ENCODE peak calls at places on chromosomes 5 and 9, in nine cellular contexts. P is cardiac muscle cell, J is heart left ventricle, X is upper lobe of right lung, A is brain microvascular endothelial cell, S is fibroblast of lung, R is BJ, Q is lung, V is PC-9. B is an unnamed sample. For H3K27me3, the result is how much of the 10 kb centered on the place peaks cover.

GRCh38 chr5:111277061-111277460 is 52.9 kb downstream of the CAMK4 start:
- DNase-seq in P (no peak), J (no peak), X (no peak), A (no peak), S (no peak), R (no peak), Q (no peak), V (no peak), B (no peak)

GRCh38 chr9:22228542-22228941 is 218.1 kb upstream of the DMRTA1 start:
- DNase-seq in P (no peak), J (no peak), X (no peak), A (no peak), S (peak), R (no peak), Q (no peak), V (no peak), B (no peak)

GRCh38 chr9:127574089-127574921 is 37.8 kb upstream of the STXBP1 start:
- DNase-seq in P (no peak), J (no peak), X (peak), A (no peak), S (no peak), R (no peak), Q (peak), V (peak), B (no peak)

GRCh38 chr9:131475111-131475955 is 27.4 kb upstream of the POMT1 start:
- DNase-seq in P (no peak), J (no peak), X (peak), A (no peak), S (no peak), R (no peak), Q (no peak), V (no peak), B (no peak)

GRCh38 chr5:1652873-1653707 is 129.3 kb upstream of the LPCAT1 start:
- DNase-seq in P (no peak), J (peak), X (peak), A (no peak), S (no peak), R (no peak), Q (no peak), V (no peak), B (no peak)

GRCh38 chr9:130539473-130540223 is 39.7 kb upstream of the FUBP3 start:
- DNase-seq in P (no peak), J (no peak), X (no peak), A (peak), S (peak), R (no peak), Q (no peak), V (peak), B (peak)

GRCh38 chr5:56589486-56589870 is 225.9 kb upstream of the MAP3K1 start:
- DNase-seq in P (no peak), J (no peak), X (no peak), A (no peak), S (no peak), R (no peak), Q (no peak), V (no peak), B (no peak)

GRCh38 chr5:87277279-87277835 is 9.7 kb downstream of the RASA1 start:
- DNase-seq in P (no peak), J (no peak), X (no peak), A (no peak), S (no peak), R (no peak), Q (no peak), V (no peak), B (no peak)

DNA sequence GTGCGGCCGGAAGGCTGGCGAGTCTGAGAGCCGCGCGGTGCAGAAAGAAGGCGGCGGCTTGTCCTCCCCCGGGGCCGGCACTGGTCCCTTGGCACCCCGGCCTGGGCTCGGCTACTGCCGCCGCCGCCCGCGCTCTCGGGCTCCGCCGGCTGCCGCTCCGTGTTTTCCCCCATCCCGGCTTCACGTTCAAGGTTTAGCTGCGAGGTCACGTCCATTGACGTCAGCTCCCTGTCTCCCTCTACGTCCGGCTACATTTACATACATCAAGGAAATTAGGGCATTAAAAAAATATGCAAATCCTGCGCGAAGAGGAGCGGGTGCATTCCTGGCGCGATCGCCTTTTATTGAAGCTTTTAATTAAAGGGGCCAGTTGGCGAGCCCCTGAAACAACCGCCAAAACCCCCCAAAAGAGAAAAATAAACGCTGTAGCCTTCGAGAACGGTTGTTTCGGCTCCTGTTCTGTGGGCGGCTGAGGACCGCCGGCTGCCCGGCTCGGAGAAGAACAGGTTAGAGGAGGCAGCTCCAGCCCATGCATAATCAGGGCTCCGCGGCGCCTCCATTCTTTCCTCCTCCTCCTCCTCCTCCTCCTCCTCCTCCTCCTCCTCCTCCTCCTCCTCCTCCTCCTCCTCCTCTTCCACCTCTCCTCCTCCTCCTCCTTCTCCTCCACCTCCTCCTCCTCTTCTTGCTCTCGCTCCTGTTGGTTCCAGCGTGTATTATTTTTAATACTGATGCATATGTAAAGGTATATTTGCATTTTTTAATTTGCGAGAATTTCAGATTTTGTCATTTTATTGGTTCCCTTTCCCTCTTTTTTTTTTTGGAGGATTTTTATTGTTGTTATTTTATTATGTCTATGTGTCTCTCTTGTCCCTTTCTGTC is 207.0 kb downstream of the MEF2C start:
- DNase-seq in P (peak), J (no peak), X (peak), A (no peak), S (peak), R (no peak), Q (no peak), V (peak), B (no peak)
- H3K27me3 ChIP-seq in P (half or more), J (half or more), X (half or more), A (half or more), S (half or more), R (under half), Q (under half), V (under half), B (half or more)

GRCh38 chr5:54329731-54330709 is 19.6 kb upstream of the ARL15 start:
- DNase-seq in P (no peak), J (no peak), X (no peak), A (peak), S (peak), R (peak), Q (no peak), V (no peak), B (peak)
- TF ChIP-seq CTCF in P (no peak), J (no peak), X (no peak), A (no peak), S (no peak), R (no peak), Q (no peak), V (no peak), B (no peak)

GRCh38 chr5:134071850-134072207 is 42.7 kb upstream of the TCF7 start:
- DNase-seq in P (no peak), J (no peak), X (no peak), A (no peak), S (no peak), R (no peak), Q (no peak), V (no peak), B (no peak)

GRCh38 chr5:134070979-134071849 is 43.3 kb upstream of the TCF7 start:
- DNase-seq in P (peak), J (no peak), X (no peak), A (no peak), S (no peak), R (no peak), Q (no peak), V (peak), B (no peak)

GRCh38 chr5:134069553-134069952 is 44.9 kb upstream of the TCF7 start:
- DNase-seq in P (no peak), J (no peak), X (no peak), A (no peak), S (no peak), R (no peak), Q (no peak), V (no peak), B (no peak)

GRCh38 chr5:134072471-134073220 is 41.8 kb upstream of the TCF7 start:
- DNase-seq in P (no peak), J (no peak), X (no peak), A (no peak), S (no peak), R (no peak), Q (no peak), V (no peak), B (no peak)

DNA sequence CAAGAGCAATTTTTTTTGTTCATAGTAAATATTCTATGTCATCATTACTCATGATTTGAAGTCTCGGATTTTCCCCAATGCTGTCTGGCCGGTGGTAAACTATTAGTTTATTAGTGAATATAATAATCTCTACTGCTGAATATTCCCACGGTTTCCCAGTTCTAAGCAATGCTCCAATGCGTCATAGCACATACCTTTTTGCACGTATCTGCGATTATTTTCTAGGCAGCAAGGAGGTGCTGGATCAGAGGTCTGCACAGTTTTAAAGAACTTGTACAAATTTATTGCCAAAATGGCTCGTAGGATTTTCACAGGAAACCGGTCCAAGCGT is 43.9 kb upstream of the TCF7 start:
- DNase-seq in P (no peak), J (no peak), X (no peak), A (peak), S (no peak), R (no peak), Q (no peak), V (no peak), B (no peak)
- H3K4me3 ChIP-seq in P (peak), J (peak), X (peak), A (peak), S (peak), R (peak), Q (no peak), V (peak), B (peak)

DNA sequence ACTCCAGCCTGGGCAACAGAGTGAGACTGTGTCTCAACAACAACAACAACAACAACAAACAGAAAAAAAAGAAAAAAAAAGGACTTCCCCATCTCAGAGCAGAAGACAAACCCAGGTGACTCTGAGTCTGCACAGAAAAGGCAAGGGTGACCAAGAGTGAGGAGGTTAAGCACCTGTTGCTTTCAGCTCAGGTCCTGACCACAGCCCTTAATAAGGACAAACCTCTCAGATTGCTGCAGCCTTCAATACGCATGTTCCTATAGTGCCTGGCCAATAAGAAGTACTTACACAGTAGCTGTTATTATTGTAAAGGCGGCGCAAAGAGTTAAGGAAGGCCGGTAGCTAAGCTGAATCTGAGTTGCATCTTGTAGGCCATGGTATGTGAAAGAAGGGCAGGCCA is 102.3 kb upstream of the MSX2 start:
- DNase-seq in P (no peak), J (no peak), X (no peak), A (no peak), S (no peak), R (no peak), Q (no peak), V (no peak), B (no peak)
- H3K27me3 ChIP-seq in P (under half), J (under half), X (under half), A (under half), S (under half), R (under half), Q (under half), V (half or more), B (under half)

DNA sequence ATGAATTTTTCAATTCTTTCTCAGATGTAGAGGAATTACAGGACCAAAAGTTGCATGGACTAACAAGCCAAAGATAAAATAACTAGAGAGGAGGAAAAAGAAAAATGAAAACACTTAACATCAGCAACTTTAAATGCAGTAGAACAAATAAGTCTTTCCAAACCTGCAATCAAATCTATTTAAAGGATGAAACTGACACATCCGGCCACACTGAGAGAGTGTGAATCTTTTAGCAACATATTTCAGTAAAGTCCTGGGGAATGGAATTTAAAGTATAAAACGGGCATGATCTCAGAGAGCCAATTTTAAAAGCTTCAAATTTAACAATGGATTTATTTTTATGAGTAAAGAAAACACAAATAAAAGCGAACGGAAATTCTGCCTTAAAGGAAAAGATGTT is 17.1 kb downstream of the CAST start:
- DNase-seq in P (no peak), J (no peak), X (no peak), A (no peak), S (no peak), R (no peak), Q (no peak), V (no peak), B (no peak)
- TF ChIP-seq CTCF in P (no peak), J (no peak), X (no peak), A (no peak), S (no peak), R (no peak), Q (no peak), V (no peak), B (no peak)

DNA sequence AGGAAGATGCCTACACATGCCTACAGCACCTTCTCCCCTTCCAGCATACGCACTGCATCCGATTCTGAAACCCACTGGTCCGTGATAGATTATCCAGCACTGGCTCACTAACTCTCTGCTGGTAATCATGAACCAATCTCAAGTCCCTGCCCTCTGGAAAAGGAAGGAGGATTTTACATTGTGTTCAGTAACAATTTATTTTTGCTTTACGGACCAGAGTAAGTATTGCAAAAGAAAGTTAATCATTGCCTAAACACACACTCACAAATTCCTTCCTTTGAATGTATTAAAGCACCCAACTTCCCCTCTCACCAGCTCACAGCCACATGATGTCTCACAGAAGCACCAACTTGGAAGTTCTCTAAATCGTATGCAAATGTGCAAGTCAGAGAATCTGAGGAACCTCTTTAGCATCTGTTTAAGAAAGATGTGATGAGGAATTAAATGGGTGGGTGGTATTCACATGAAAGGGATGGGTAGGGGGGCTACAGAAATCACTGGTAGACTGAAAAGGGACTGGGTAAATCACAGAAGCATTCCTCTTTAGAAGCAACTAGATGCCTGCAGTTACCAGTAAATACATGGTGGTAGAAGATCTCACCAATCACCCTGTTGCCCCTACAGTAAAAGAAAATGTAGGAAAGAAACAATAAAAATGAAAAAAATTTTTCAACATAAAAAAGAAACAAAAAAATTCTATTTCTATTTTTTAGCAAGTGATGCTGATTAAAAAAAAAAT is 8.4 kb downstream of the GNAQ start:
- DNase-seq in P (no peak), J (no peak), X (no peak), A (no peak), S (peak), R (no peak), Q (no peak), V (no peak), B (peak)
- H3K4me3 ChIP-seq in P (no peak), J (no peak), X (peak), A (no peak), S (peak), R (no peak), Q (no peak), V (no peak), B (no peak)

DNA sequence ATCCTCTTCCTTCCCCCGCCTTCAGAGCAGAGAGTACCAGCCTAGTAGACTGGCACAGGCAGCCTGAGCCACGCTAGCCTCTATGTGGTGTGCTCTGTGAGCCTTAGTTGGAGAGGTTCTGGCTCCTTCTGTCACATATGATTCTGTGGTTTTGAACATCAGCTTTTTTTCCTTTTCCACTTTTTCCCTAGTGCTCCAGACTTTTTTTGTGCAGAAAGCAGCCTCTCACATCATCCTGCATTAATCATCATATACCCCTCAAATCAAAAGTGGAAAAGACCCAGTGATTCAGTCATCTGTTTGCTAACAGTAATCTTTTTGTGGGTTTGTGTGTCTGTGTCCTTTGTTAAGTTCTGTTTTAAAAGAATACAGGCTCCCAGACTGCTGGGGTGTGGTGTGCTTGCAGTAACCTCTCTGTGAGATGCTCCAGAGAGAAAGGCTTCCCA is 663.9 kb upstream of the RGMB start:
- DNase-seq in P (no peak), J (no peak), X (no peak), A (peak), S (peak), R (peak), Q (no peak), V (no peak), B (peak)
- H3K27me3 ChIP-seq in P (under half), J (under half), X (under half), A (under half), S (under half), R (under half), Q (under half), V (under half), B (under half)

GRCh38 chr5:129906177-129906887 is 2.1 kb downstream of the CHSY3 start:
- DNase-seq in P (peak), J (no peak), X (peak), A (peak), S (peak), R (no peak), Q (no peak), V (peak), B (no peak)
- TF ChIP-seq CTCF in P (peak), J (no peak), X (no peak), A (peak), S (no peak), R (peak), Q (no peak), V (no peak), B (no peak)

GRCh38 chr5:103866169-103866568 is 303.6 kb upstream of the NUDT12 start:
- DNase-seq in P (no peak), J (no peak), X (no peak), A (no peak), S (peak), R (no peak), Q (no peak), V (no peak), B (no peak)
- H3K4me3 ChIP-seq in P (no peak), J (no peak), X (no peak), A (no peak), S (no peak), R (no peak), Q (no peak), V (no peak), B (no peak)

B was measured in kidney epithelial cell.